ENCODE peak calls at places on chromosomes 4 and X, in nine cellular contexts. D, H, K, I, M, F, P, X and L are unnamed samples.

GRCh38 chrX:108270739-108271396 is 167.4 kb downstream of the COL4A6 start:
- DNase-seq in F (no peak), P (no peak), K (no peak), X (no peak), M (no peak), D (no peak), I (no peak), H (no peak), L (no peak)

GRCh38 chr4:10104211-10104990 is 12.2 kb downstream of the WDR1 start:
- DNase-seq in M (no peak), P (peak; percentile 74), F (no peak), D (no peak), X (no peak), I (no peak), H (no peak), K (no peak), L (no peak)

GRCh38 chr4:32163125-32163524 is 1443.0 kb downstream of the PCDH7 start:
- DNase-seq in M (no peak), P (no peak), X (no peak), H (no peak), F (no peak), I (peak; percentile 36), K (no peak), D (no peak), L (no peak)

GRCh38 chr4:71026086-71026485 is 32.6 kb downstream of the DCK start:
- DNase-seq in I (peak; percentile 82), P (no peak), H (peak; percentile 61), F (no peak), X (no peak), M (peak; percentile 43), D (peak; percentile 51), K (no peak), L (no peak)

GRCh38 chr4:22410645-22411247 is 105.1 kb downstream of the ADGRA3 start:
- DNase-seq in F (no peak), M (no peak), K (no peak), D (no peak), H (no peak), X (no peak), P (no peak), I (peak; percentile 36), L (no peak)

GRCh38 chr4:76279462-76279861 is 27.1 kb upstream of the STBD1 start:
- DNase-seq in K (no peak), I (no peak), X (no peak), D (no peak), H (no peak), M (peak; percentile 11), F (no peak), P (no peak), L (no peak)

GRCh38 chrX:153416781-153417180 is 5.5 kb downstream of the ZFP92 start:
- DNase-seq in I (no peak), F (no peak), D (no peak), P (no peak), H (no peak), K (no peak), X (no peak), M (no peak), L (no peak)

GRCh38 chr4:95835672-95836071 is 4.2 kb upstream of the PDHA2 start:
- DNase-seq in P (no peak), X (no peak), I (peak; percentile 21), K (no peak), H (no peak), F (no peak), D (no peak), M (peak; percentile 15), L (no peak)

GRCh38 chrX:134542485-134542884 is 82.5 kb downstream of the HPRT1 start:
- DNase-seq in X (no peak), H (peak; percentile 57), K (no peak), P (no peak), F (no peak), D (peak; percentile 7), M (peak; percentile 53), I (no peak), L (no peak)

GRCh38 chr4:304987-305680 is at the start of gene ZNF732:
- DNase-seq in P (no peak), F (no peak), D (peak; percentile 70), X (no peak), M (no peak), K (peak; percentile 77), I (peak; percentile 27), H (peak; percentile 72), L (peak; percentile 46)

GRCh38 chrX:148601034-148601433 is 100.6 kb downstream of the AFF2 start:
- DNase-seq in M (no peak), P (no peak), I (no peak), X (no peak), F (no peak), H (no peak), K (no peak), D (no peak), L (no peak)

GRCh38 chrX:70301716-70302115 is 11.8 kb downstream of the KIF4A start:
- DNase-seq in F (no peak), D (no peak), H (no peak), K (no peak), P (no peak), M (no peak), X (no peak), I (peak; percentile 75), L (no peak)

GRCh38 chr4:40550900-40551546 is 78.6 kb downstream of the RBM47 start:
- DNase-seq in H (no peak), K (peak; percentile 30), M (peak; percentile 50), F (no peak), P (no peak), I (peak; percentile 55), D (peak; percentile 80), X (peak; percentile 49), L (no peak)

GRCh38 chr4:18695733-18696527 is 674.4 kb upstream of the LCORL start:
- DNase-seq in H (no peak), P (no peak), M (no peak), K (no peak), F (no peak), X (no peak), D (no peak), I (no peak), L (no peak)

GRCh38 chr4:149997881-149998421 is 80.3 kb upstream of the DCLK2 start:
- DNase-seq in D (peak; percentile 6), K (no peak), P (no peak), I (peak; percentile 64), X (no peak), F (no peak), M (peak; percentile 71), H (no peak), L (no peak)

GRCh38 chr4:103075894-103076776 is at the start of gene SLC9B2:
- DNase-seq in I (peak; percentile 74), F (peak; percentile 74), K (peak; percentile 20), H (peak; percentile 84), X (peak; percentile 59), D (peak; percentile 52), P (peak; percentile 50), M (peak; percentile 33), L (peak; percentile 73)
- TF ChIP-seq POLR2A in I (peak; percentile 70), F (no peak), K (no peak), H (peak; percentile 55), X (no peak), D (peak; percentile 40), P (peak; percentile 45), M (peak; percentile 15), L (peak; percentile 72)

DNA sequence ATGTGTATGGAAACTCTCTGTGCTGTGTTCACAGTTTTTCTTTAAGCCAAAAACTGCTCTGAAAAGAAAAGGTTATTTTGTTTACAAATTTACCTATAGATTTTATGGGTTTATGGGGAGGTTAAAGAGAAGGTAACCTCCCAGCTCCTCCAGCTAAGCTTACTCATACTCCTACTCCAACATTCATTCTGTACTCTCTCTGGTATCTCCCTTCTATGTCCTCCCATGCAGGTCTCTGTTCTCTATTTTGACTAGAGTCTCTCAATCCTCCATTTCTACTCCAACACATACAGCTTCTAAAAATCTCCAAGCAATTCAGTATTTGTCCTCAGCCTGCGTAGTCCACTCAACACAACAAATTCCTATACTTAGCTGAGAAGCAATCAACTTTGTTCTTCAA is 46.6 kb upstream of the RELL1 start:
- DNase-seq in H (no peak), M (no peak), X (no peak), I (no peak), D (no peak), K (no peak), P (no peak), F (no peak), L (no peak)
- H3K4me1 ChIP-seq in H (no peaks in the 10 kb centered on the region), M (no peaks in the 10 kb centered on the region), X (no peaks in the 10 kb centered on the region), I (no peaks in the 10 kb centered on the region), D (no peaks in the 10 kb centered on the region), K (no peaks in the 10 kb centered on the region), P (no peaks in the 10 kb centered on the region), F (no peaks in the 10 kb centered on the region), L (peaks cover 5% of the 10 kb centered on the region)

GRCh38 chr4:93827272-93827947 is 1.1 kb upstream of the ATOH1 start:
- DNase-seq in I (no peak), D (no peak), X (no peak), F (peak; percentile 67), K (no peak), H (no peak), M (no peak), P (no peak), L (no peak)
- TF ChIP-seq POLR2A in I (no peak), D (no peak), X (no peak), F (no peak), K (no peak), H (no peak), M (no peak), P (no peak), L (no peak)

GRCh38 chr4:108054025-108054424 is 64.3 kb downstream of the HADH start:
- DNase-seq in I (no peak), M (no peak), P (no peak), X (no peak), F (no peak), K (no peak), H (no peak), D (no peak), L (no peak)
- H3K4me1 ChIP-seq in I (no peaks in the 10 kb centered on the region), M (no peaks in the 10 kb centered on the region), P (no peaks in the 10 kb centered on the region), X (no peaks in the 10 kb centered on the region), F (no peaks in the 10 kb centered on the region), K (no peaks in the 10 kb centered on the region), H (no peaks in the 10 kb centered on the region), D (no peaks in the 10 kb centered on the region), L (no peaks in the 10 kb centered on the region)

DNA sequence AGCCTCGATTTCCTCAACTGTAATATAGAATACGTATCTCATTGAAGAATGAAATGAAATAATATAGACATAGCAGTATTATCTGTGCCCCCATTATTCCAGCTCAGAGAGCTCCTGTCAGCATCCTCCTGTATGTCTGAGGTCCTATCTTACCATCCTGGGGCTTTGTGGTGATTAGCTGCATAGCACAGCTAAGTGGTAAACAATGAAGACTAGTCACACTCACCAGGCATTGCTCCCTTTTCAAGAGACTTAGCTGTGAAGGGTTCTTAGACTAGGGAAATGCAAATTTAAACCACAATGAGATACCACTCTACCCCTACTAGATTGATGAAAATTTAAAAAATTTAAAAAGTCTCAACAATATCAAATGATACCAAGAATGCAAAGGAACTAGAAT is 172.9 kb downstream of the SLC39A8 start:
- DNase-seq in F (no peak), P (no peak), I (no peak), M (no peak), K (no peak), D (no peak), X (no peak), H (no peak), L (no peak)
- TF ChIP-seq POLR2A in F (no peak), P (no peak), I (no peak), M (no peak), K (no peak), D (no peak), X (no peak), H (no peak), L (no peak)